ENCODE peak calls at places on chromosomes 7 and 10, in seven cellular contexts. M is trophoblast cell, P is neuronal stem cell, Y is mesenchymal stem cell, V is H9, H is mesendoderm, X is H1. Q is an unnamed sample.

GRCh38 chr10:57818522-57818921 is 449.2 kb downstream of the IPMK start:
- DNase-seq in M (no peak), P (no peak), Y (no peak), V (no peak), H (no peak), X (no peak), Q (no peak)

GRCh38 chr7:120170849-120171248 is 102.1 kb upstream of the KCND2 start:
- DNase-seq in M (no peak), P (no peak), Y (peak; percentile 12), V (no peak), H (no peak), X (no peak), Q (peak; percentile 15)

GRCh38 chr10:50316169-50316568 is 64.9 kb upstream of the ASAH2 start:
- DNase-seq in M (no peak), P (no peak), Y (no peak), V (no peak), H (no peak), X (no peak), Q (no peak)

GRCh38 chr10:114172776-114173555 is 1.0 kb downstream of the CCDC186 start:
- DNase-seq in M (peak; percentile 37), P (no peak), Y (peak; percentile 31), V (no peak), H (no peak), X (no peak), Q (no peak)

GRCh38 chr10:69176823-69177222 is 3.2 kb upstream of the SUPV3L1 start:
- DNase-seq in M (no peak), P (no peak), Y (no peak), V (no peak), H (no peak), X (no peak), Q (no peak)

GRCh38 chr10:49733866-49734265 is 28.3 kb downstream of the OGDHL start:
- DNase-seq in M (no peak), P (no peak), Y (no peak), V (no peak), H (no peak), X (no peak), Q (no peak)

GRCh38 chr7:94266278-94266677 is 128.4 kb upstream of the COL1A2 start:
- DNase-seq in M (peak; percentile 46), P (no peak), Y (peak; percentile 37), V (no peak), H (no peak), X (no peak), Q (no peak)

GRCh38 chr10:86932674-86933073 is 24.7 kb downstream of the MMRN2 start:
- DNase-seq in M (no peak), P (no peak), Y (no peak), V (no peak), H (no peak), X (no peak), Q (no peak)

GRCh38 chr10:131310904-131311660 is 439 bp downstream of the TCERG1L start:
- DNase-seq in M (no peak), P (no peak), Y (no peak), V (peak; percentile 32), H (no peak), X (no peak), Q (no peak)

GRCh38 chr10:65319493-65319892 is 1606.3 kb upstream of the LRRTM3 start:
- DNase-seq in M (no peak), P (no peak), Y (no peak), V (no peak), H (no peak), X (no peak), Q (no peak)

GRCh38 chr7:133706016-133706415 is 421.1 kb upstream of the LRGUK start:
- DNase-seq in M (no peak), P (no peak), Y (no peak), V (no peak), H (no peak), X (no peak), Q (no peak)

GRCh38 chr7:100951888-100952560 is 2.7 kb downstream of the MUC3A start:
- DNase-seq in M (peak; percentile 53), P (no peak), Y (no peak), V (peak; percentile 46), H (no peak), X (no peak), Q (no peak)

GRCh38 chr10:104327745-104328635 is 10.3 kb downstream of the ITPRIP start:
- DNase-seq in M (peak; percentile 82), P (no peak), Y (peak; percentile 93), V (peak; percentile 49), H (peak; percentile 64), X (no peak), Q (peak; percentile 89)

GRCh38 chr7:40499718-40500117 is 364.9 kb downstream of the SUGCT start:
- DNase-seq in M (no peak), P (no peak), Y (no peak), V (no peak), H (no peak), X (no peak), Q (no peak)

GRCh38 chr10:79354141-79354540 is 6.9 kb downstream of the PPIF start:
- DNase-seq in M (no peak), P (no peak), Y (no peak), V (no peak), H (no peak), X (no peak), Q (no peak)

GRCh38 chr10:79356104-79356503 is 8.8 kb downstream of the PPIF start:
- DNase-seq in M (no peak), P (no peak), Y (no peak), V (peak; percentile 15), H (no peak), X (no peak), Q (no peak)

GRCh38 chr10:79355420-79356010 is 8.2 kb downstream of the PPIF start:
- DNase-seq in M (no peak), P (no peak), Y (no peak), V (no peak), H (no peak), X (no peak), Q (no peak)

GRCh38 chr10:79353726-79354125 is 6.5 kb downstream of the PPIF start:
- DNase-seq in M (no peak), P (no peak), Y (no peak), V (no peak), H (no peak), X (no peak), Q (no peak)

GRCh38 chr10:79354615-79355014 is 7.3 kb downstream of the PPIF start:
- DNase-seq in M (no peak), P (no peak), Y (no peak), V (peak; percentile 14), H (no peak), X (no peak), Q (no peak)
- H4K8ac ChIP-seq in M (no peak overlapping the region), P (no peak overlapping the region), Y (no peak overlapping the region), V (no peak overlapping the region), H (no peak overlapping the region), X (no peak overlapping the region), Q (no peak overlapping the region)

GRCh38 chr7:3882782-3883181 is 581.7 kb downstream of the SDK1 start:
- DNase-seq in M (no peak), P (no peak), Y (no peak), V (no peak), H (no peak), X (no peak), Q (no peak)
- H3K4ac ChIP-seq in M (no peak overlapping the region), P (no peak overlapping the region), Y (no peak overlapping the region), V (no peak overlapping the region), H (no peak overlapping the region), X (no peak overlapping the region), Q (no peak overlapping the region)

GRCh38 chr10:22539579-22540160 is 174.7 kb downstream of the PIP4K2A start:
- DNase-seq in M (no peak), P (no peak), Y (no peak), V (no peak), H (no peak), X (no peak), Q (no peak)
- H4K8ac ChIP-seq in M (no peak overlapping the region), P (no peak overlapping the region), Y (no peak overlapping the region), V (no peak overlapping the region), H (no peak overlapping the region), X (no peak overlapping the region), Q (no peak overlapping the region)

GRCh38 chr10:46284286-46285229 is 2.2 kb upstream of the ANTXRL start:
- DNase-seq in M (peak; percentile 86), P (peak; percentile 61), Y (peak; percentile 68), V (peak; percentile 84), H (peak; percentile 93), X (peak; percentile 76), Q (peak; percentile 34)
- H3K4ac ChIP-seq in M (peak overlapping the region; percentile 16), P (no peak overlapping the region), Y (peak overlapping the region; percentile 3), V (no peak overlapping the region), H (peak overlapping the region; percentile 43), X (no peak overlapping the region), Q (peak overlapping the region; percentile 61)

GRCh38 chr10:2280713-2281112 is 543.4 kb upstream of the ADARB2 start:
- DNase-seq in M (no peak), P (peak; percentile 18), Y (no peak), V (no peak), H (peak; percentile 26), X (no peak), Q (no peak)

GRCh38 chr10:2282194-2282593 is 544.9 kb upstream of the ADARB2 start:
- DNase-seq in M (no peak), P (no peak), Y (no peak), V (no peak), H (no peak), X (no peak), Q (no peak)

GRCh38 chr10:2284071-2284470 is 546.7 kb upstream of the ADARB2 start:
- DNase-seq in M (no peak), P (no peak), Y (no peak), V (no peak), H (no peak), X (no peak), Q (no peak)

GRCh38 chr10:2279666-2280065 is 542.3 kb upstream of the ADARB2 start:
- DNase-seq in M (no peak), P (peak; percentile 32), Y (no peak), V (no peak), H (peak; percentile 44), X (no peak), Q (no peak)

DNA sequence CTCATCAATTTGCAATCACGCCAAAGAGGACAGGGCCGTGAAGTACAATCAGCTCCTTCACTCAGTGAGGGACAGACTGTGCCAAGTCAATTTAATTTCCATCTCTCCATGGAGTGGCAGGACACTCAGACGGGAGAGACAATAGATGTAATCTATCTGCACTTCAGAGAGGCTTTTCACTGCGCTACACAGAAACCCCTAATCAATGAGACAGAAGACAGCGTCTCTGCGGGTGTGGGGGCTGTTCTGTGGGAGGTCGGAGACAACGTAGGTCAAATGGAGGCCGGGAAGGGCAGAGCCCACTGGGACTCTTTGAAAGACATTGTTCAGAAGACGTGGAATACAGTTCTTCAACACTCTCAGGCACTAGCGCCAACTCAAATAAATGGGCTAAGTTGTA is 541.1 kb upstream of the ADARB2 start:
- DNase-seq in M (no peak), P (peak; percentile 27), Y (no peak), V (no peak), H (no peak), X (no peak), Q (no peak)
- H4K8ac ChIP-seq in M (no peak overlapping the region), P (no peak overlapping the region), Y (no peak overlapping the region), V (no peak overlapping the region), H (no peak overlapping the region), X (no peak overlapping the region), Q (no peak overlapping the region)

GRCh38 chr10:126461289-126461688 is 73.0 kb upstream of the ADAM12 start:
- DNase-seq in M (no peak), P (no peak), Y (no peak), V (no peak), H (no peak), X (no peak), Q (no peak)
- H3K4ac ChIP-seq in M (no peak overlapping the region), P (no peak overlapping the region), Y (peak overlapping the region; percentile 9), V (no peak overlapping the region), H (no peak overlapping the region), X (no peak overlapping the region), Q (no peak overlapping the region)